ENCODE peak calls at places on chromosomes 7 and 10, in five cellular contexts. W is GM12878, L is SK-N-SH, C is K562, R is HepG2. T is an unnamed sample.

GRCh38 chr10:3324572-3324971 is 152.0 kb upstream of the PITRM1 start:
- DNase-seq in W (no peak), L (no peak), C (no peak), R (no peak), T (no peak)

GRCh38 chr7:2477447-2478386 is 1.5 kb upstream of the GRIFIN start:
- DNase-seq in W (no peak), L (peak; percentile 100), C (peak; percentile 81), R (peak; percentile 34), T (peak; percentile 16)

GRCh38 chr10:133308431-133309110 is at the start of the genes TUBGCP2 and ZNF511:
- DNase-seq in W (no peak), L (peak; percentile 95), C (peak; percentile 73), R (peak; percentile 55), T (no peak)

GRCh38 chr10:809671-810350 is 120.3 kb upstream of the DIP2C start:
- DNase-seq in W (no peak), L (no peak), C (no peak), R (no peak), T (no peak)

GRCh38 chr7:141526115-141526514 is 25.1 kb upstream of the AGK start:
- DNase-seq in W (no peak), L (no peak), C (no peak), R (no peak), T (no peak)

GRCh38 chr7:68199951-68200660 is 1203.5 kb downstream of the TYW1 start:
- DNase-seq in W (no peak), L (no peak), C (no peak), R (no peak), T (no peak)

GRCh38 chr7:151821806-151822540 is 54.9 kb downstream of the PRKAG2 start:
- DNase-seq in W (no peak), L (no peak), C (no peak), R (no peak), T (no peak)

GRCh38 chr7:129571201-129571600 is 40.3 kb upstream of the NRF1 start:
- DNase-seq in W (no peak), L (no peak), C (no peak), R (no peak), T (no peak)

GRCh38 chr10:69382382-69383117 is 34.2 kb downstream of the TACR2 start:
- DNase-seq in W (no peak), L (no peak), C (no peak), R (no peak), T (no peak)

GRCh38 chr7:134029743-134030142 is 97.4 kb upstream of the LRGUK start:
- DNase-seq in W (no peak), L (no peak), C (no peak), R (no peak), T (no peak)

GRCh38 chr10:8042032-8042863 is 12.2 kb upstream of the GATA3 start:
- DNase-seq in W (no peak), L (no peak), C (no peak), R (no peak), T (no peak)

GRCh38 chr7:142298009-142298408 is 40.2 kb upstream of the PRSS58 start:
- DNase-seq in W (no peak), L (peak; percentile 17), C (no peak), R (peak; percentile 9), T (peak; percentile 31)

GRCh38 chr10:71531485-71532446 is 135.0 kb downstream of the CDH23 start:
- DNase-seq in W (no peak), L (no peak), C (no peak), R (no peak), T (no peak)

GRCh38 chr10:110167149-110167548 is 40.3 kb upstream of the MXI1 start:
- DNase-seq in W (no peak), L (no peak), C (no peak), R (no peak), T (no peak)

GRCh38 chr10:72164617-72165016 is 51.2 kb upstream of the ANAPC16 start:
- DNase-seq in W (no peak), L (no peak), C (peak; percentile 32), R (no peak), T (no peak)

GRCh38 chr10:132663666-132664365 is 122.1 kb downstream of the NKX6-2 start:
- DNase-seq in W (no peak), L (no peak), C (no peak), R (no peak), T (no peak)

GRCh38 chr7:114865564-114865963 is 56.3 kb upstream of the MDFIC start:
- DNase-seq in W (peak; percentile 25), L (no peak), C (no peak), R (peak; percentile 8), T (peak; percentile 46)

GRCh38 chr10:127193125-127193524 is 3.3 kb downstream of the INSYN2A start:
- DNase-seq in W (no peak), L (no peak), C (no peak), R (no peak), T (no peak)

GRCh38 chr10:124574456-124575070 is 112.9 kb downstream of the LHPP start:
- DNase-seq in W (no peak), L (no peak), C (no peak), R (no peak), T (no peak)

GRCh38 chr10:124573726-124574455 is 112.3 kb downstream of the LHPP start:
- DNase-seq in W (no peak), L (no peak), C (no peak), R (no peak), T (no peak)

GRCh38 chr10:124575107-124576035 is 113.7 kb downstream of the LHPP start:
- DNase-seq in W (no peak), L (no peak), C (no peak), R (no peak), T (no peak)

GRCh38 chr10:124570646-124571045 is 109.0 kb downstream of the LHPP start:
- DNase-seq in W (no peak), L (no peak), C (no peak), R (no peak), T (no peak)

GRCh38 chr10:124572751-124573150 is 111.1 kb downstream of the LHPP start:
- DNase-seq in W (no peak), L (no peak), C (peak; percentile 39), R (no peak), T (no peak)
- TF ChIP-seq ZBTB33 in W (no peak), L (no peak), C (no peak), R (no peak), T (no peak)

GRCh38 chr7:144723311-144723710 is 112.5 kb downstream of the TPK1 start:
- DNase-seq in W (no peak), L (no peak), C (no peak), R (no peak), T (no peak)
- TF ChIP-seq ZBTB33 in W (no peak), L (no peak), C (no peak), R (no peak), T (no peak)

DNA sequence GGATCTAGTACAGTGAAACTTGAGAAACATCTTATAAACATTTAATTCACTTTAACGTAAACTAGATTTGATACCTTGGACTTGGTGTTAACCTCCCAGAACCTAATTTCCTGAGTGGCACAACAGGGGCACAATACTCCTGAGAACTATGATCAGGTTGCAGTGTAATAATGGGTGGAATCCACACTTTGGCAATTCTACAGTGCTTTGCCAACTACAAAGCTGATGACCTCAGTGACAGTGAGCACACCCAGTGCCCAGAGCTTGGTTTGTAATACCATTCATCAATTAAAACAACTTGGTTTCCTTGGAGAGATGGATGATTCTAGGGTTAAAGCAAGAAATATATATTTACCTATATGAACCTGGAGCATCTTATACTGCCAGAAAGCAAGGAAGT is 379.2 kb downstream of the NRG3 start:
- DNase-seq in W (no peak), L (no peak), C (no peak), R (no peak), T (no peak)
- TF ChIP-seq ZBTB33 in W (no peak), L (no peak), C (no peak), R (no peak), T (no peak)

DNA sequence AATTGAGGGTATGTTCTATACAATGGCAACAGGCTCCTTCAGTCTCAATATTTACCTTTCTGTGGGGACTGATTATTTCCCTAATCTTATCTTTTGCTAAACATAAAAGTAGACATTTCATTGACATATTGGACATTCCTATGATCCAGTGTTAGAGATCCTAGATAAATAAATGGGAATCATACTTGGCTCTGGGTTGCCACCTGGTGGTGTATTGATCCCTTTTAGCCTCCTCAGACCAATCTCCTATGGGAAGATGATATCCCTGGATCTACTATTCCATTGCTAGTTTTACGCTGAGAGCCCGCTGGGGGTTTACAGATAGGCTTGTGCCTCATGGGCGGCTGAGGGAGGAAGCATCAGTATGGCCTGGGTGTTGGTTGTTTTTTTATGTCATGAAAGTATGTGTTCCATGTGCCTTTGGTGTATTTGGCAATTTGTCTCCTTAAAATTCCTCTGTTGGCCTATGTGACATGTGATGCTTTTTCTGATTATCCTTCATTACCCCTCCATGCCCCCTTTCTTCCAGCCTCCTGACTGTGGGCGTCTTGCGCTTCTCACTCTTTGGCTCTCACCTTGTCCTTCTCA is 18.8 kb downstream of the CELF2 start:
- DNase-seq in W (no peak), L (peak; percentile 55), C (peak; percentile 35), R (peak; percentile 11), T (no peak)
- TF ChIP-seq ZBTB33 in W (no peak), L (no peak), C (no peak), R (no peak), T (no peak)

GRCh38 chr7:106891545-106892410 is 26.7 kb downstream of the PIK3CG start:
- DNase-seq in W (no peak), L (no peak), C (no peak), R (no peak), T (no peak)

GRCh38 chr7:106890952-106891351 is 25.9 kb downstream of the PIK3CG start:
- DNase-seq in W (no peak), L (no peak), C (no peak), R (no peak), T (no peak)

GRCh38 chr7:106896268-106896667 is 31.2 kb downstream of the PIK3CG start:
- DNase-seq in W (no peak), L (no peak), C (no peak), R (no peak), T (no peak)

GRCh38 chr7:106893591-106893990 is 28.5 kb downstream of the PIK3CG start:
- DNase-seq in W (no peak), L (no peak), C (no peak), R (no peak), T (no peak)

GRCh38 chr7:106895246-106895864 is 30.3 kb downstream of the PIK3CG start:
- DNase-seq in W (peak; percentile 45), L (no peak), C (no peak), R (no peak), T (no peak)
- TF ChIP-seq ZBTB33 in W (no peak), L (no peak), C (no peak), R (no peak), T (no peak)

GRCh38 chr10:116913681-116914080 is 64.4 kb downstream of the ENO4 start:
- DNase-seq in W (no peak), L (no peak), C (no peak), R (no peak), T (no peak)

GRCh38 chr10:116910924-116911323 is 61.6 kb downstream of the ENO4 start:
- DNase-seq in W (no peak), L (no peak), C (no peak), R (no peak), T (no peak)

GRCh38 chr10:116907588-116907987 is 58.3 kb downstream of the ENO4 start:
- DNase-seq in W (no peak), L (no peak), C (no peak), R (no peak), T (no peak)

GRCh38 chr10:116909307-116909706 is 60.0 kb downstream of the ENO4 start:
- DNase-seq in W (no peak), L (no peak), C (no peak), R (no peak), T (no peak)

DNA sequence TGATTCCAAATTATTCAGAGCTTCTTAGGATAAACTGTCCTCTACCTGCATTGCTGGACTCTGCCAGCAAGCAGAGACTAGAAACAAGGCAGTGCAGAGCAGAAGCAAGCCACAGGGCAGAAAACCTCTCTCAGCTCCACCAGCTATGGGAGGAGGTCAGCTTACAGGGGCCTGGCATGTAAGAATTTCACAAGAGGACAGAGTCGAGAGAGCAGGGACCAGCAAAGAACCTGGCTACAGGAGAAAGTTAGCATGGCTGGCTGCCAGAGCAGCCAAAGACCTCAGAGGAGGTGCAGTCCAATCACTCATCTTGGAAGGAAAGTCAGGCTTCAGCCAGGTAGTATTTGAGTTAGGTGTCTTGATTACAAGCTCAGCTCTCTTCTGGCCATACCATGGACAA is 62.9 kb downstream of the ENO4 start:
- DNase-seq in W (no peak), L (no peak), C (no peak), R (no peak), T (no peak)
- TF ChIP-seq ZBTB33 in W (no peak), L (no peak), C (no peak), R (no peak), T (no peak)